ENCODE peak calls at places on chromosomes 4 and X, in four cellular contexts. Q is lower lobe of right lung, U is choroid plexus epithelial cell, C is cardiac fibroblast. T is an unnamed sample.

GRCh38 chrX:9420513-9420912 is 44.3 kb upstream of the TBL1X start:
- DNase-seq in Q (no peak), U (peak), C (no peak), T (no peak)

GRCh38 chr4:73702796-73703287 is 37.5 kb upstream of the CXCL8 start:
- DNase-seq in Q (no peak), U (no peak), C (peak), T (no peak)

GRCh38 chr4:122920473-122920872 is 1.9 kb downstream of the NUDT6 start:
- DNase-seq in Q (no peak), U (no peak), C (no peak), T (no peak)

GRCh38 chr4:149584703-149585102 is 230.9 kb downstream of the IQCM start:
- DNase-seq in Q (no peak), U (no peak), C (no peak), T (no peak)

GRCh38 chr4:117249333-117249732 is 164.0 kb upstream of the TRAM1L1 start:
- DNase-seq in Q (no peak), U (no peak), C (no peak), T (no peak)

GRCh38 chr4:142265536-142265935 is 580.6 kb downstream of the INPP4B start:
- DNase-seq in Q (no peak), U (peak), C (peak), T (no peak)

GRCh38 chrX:134932528-134933217 is 58.1 kb upstream of the SMIM10 start:
- DNase-seq in Q (no peak), U (peak), C (peak), T (no peak)

GRCh38 chr4:22766068-22766467 is 73.3 kb downstream of the GBA3 start:
- DNase-seq in Q (no peak), U (no peak), C (no peak), T (no peak)

GRCh38 chr4:126939401-126939800 is 693.4 kb upstream of the INTU start:
- DNase-seq in Q (no peak), U (peak), C (peak), T (no peak)

GRCh38 chr4:10403633-10404445 is 53.4 kb downstream of the ZNF518B start:
- DNase-seq in Q (no peak), U (peak), C (peak), T (no peak)

GRCh38 chrX:132375941-132376340 is 112.9 kb downstream of the MBNL3 start:
- DNase-seq in Q (no peak), U (peak), C (no peak), T (no peak)

GRCh38 chrX:84501798-84502628 is at the start of gene HDX:
- DNase-seq in Q (peak), U (peak), C (peak), T (peak)

GRCh38 chr4:150583287-150584197 is 1.6 kb downstream of the MAB21L2 start:
- DNase-seq in Q (peak), U (peak), C (peak), T (peak)

GRCh38 chrX:139739138-139739537 is 31.2 kb upstream of the MCF2 start:
- DNase-seq in Q (no peak), U (no peak), C (peak), T (no peak)

GRCh38 chrX:70998402-70999027 is 67.6 kb upstream of the SLC7A3 start:
- DNase-seq in Q (no peak), U (peak), C (peak), T (no peak)

GRCh38 chrX:145396612-145397011 is 149.3 kb downstream of the SPANXN1 start:
- DNase-seq in Q (no peak), U (no peak), C (no peak), T (no peak)

GRCh38 chr4:114019276-114019971 is 40.0 kb upstream of the ARSJ start:
- DNase-seq in Q (no peak), U (peak), C (peak), T (no peak)

GRCh38 chrX:48580662-48581061 is 6.4 kb downstream of the RBM3 start:
- DNase-seq in Q (no peak), U (no peak), C (no peak), T (no peak)

GRCh38 chr4:173319696-173320095 is 14.5 kb downstream of the HMGB2 start:
- DNase-seq in Q (no peak), U (peak), C (peak), T (no peak)

GRCh38 chr4:91025240-91026173 is 898.3 kb downstream of the CCSER1 start:
- DNase-seq in Q (no peak), U (no peak), C (no peak), T (no peak)

GRCh38 chr4:75908555-75908954 is 6.3 kb upstream of the PPEF2 start:
- DNase-seq in Q (no peak), U (peak), C (peak), T (no peak)

GRCh38 chr4:184376923-184377322 is 97.4 kb downstream of the IRF2 start:
- DNase-seq in Q (no peak), U (no peak), C (no peak), T (no peak)

GRCh38 chrX:15749642-15750610 is 11.9 kb downstream of the CA5B start:
- DNase-seq in Q (peak), U (no peak), C (peak), T (no peak)

GRCh38 chr4:37023504-37023903 is 221.0 kb upstream of the NWD2 start:
- DNase-seq in Q (no peak), U (no peak), C (no peak), T (no peak)

GRCh38 chr4:156547891-156548290 is 423.7 kb downstream of the PDGFC start:
- DNase-seq in Q (no peak), U (peak), C (peak), T (no peak)

GRCh38 chr4:38565271-38566199 is 98.5 kb upstream of the KLF3 start:
- DNase-seq in Q (no peak), U (peak), C (peak), T (peak)

GRCh38 chr4:507745-508512 is 8.9 kb downstream of the PIGG start:
- DNase-seq in Q (no peak), U (no peak), C (no peak), T (no peak)

GRCh38 chrX:30282527-30282926 is 26.7 kb downstream of the NR0B1 start:
- DNase-seq in Q (no peak), U (no peak), C (peak), T (no peak)

DNA sequence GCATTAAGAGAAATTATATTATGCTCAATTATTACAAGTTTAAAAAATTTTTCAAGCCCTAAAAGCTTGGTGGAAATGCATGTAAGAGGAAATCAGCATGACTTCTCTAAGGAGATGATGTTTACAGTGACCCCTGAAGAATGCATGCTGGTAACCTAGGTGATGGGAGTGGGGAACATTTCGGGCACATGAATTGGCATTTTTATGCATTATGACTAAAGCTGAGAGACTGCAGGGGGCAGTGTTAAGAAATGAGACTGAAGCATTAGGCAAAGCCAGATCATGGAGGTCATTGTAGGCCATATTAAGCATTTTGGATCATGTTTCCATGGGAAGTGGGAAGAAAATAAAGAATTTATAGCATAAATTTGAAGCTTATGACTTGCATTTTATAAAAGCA is 421.3 kb downstream of the FAT4 start:
- DNase-seq in Q (no peak), U (peak), C (peak), T (no peak)
- TF ChIP-seq CTCF in Q (no peak), U (peak), C (peak), T (no peak)

GRCh38 chr4:163679189-163679588 is 184.7 kb downstream of the TMA16 start:
- DNase-seq in Q (no peak), U (peak), C (peak), T (no peak)
- TF ChIP-seq CTCF in Q (no peak), U (peak), C (no peak), T (no peak)

GRCh38 chrX:119292445-119292844 is 56.4 kb downstream of the PGRMC1 start:
- DNase-seq in Q (no peak), U (peak), C (no peak), T (no peak)
- TF ChIP-seq CTCF in Q (no peak), U (peak), C (no peak), T (no peak)

GRCh38 chr4:82776925-82777542 is 21.6 kb downstream of the SCD5 start:
- DNase-seq in Q (no peak), U (peak), C (no peak), T (no peak)

GRCh38 chr4:82782626-82783025 is 16.0 kb downstream of the SCD5 start:
- DNase-seq in Q (no peak), U (no peak), C (no peak), T (no peak)

GRCh38 chr4:82777857-82778525 is 20.6 kb downstream of the SCD5 start:
- DNase-seq in Q (no peak), U (no peak), C (no peak), T (no peak)

GRCh38 chr4:82779032-82779431 is 19.6 kb downstream of the SCD5 start:
- DNase-seq in Q (no peak), U (peak), C (no peak), T (no peak)

DNA sequence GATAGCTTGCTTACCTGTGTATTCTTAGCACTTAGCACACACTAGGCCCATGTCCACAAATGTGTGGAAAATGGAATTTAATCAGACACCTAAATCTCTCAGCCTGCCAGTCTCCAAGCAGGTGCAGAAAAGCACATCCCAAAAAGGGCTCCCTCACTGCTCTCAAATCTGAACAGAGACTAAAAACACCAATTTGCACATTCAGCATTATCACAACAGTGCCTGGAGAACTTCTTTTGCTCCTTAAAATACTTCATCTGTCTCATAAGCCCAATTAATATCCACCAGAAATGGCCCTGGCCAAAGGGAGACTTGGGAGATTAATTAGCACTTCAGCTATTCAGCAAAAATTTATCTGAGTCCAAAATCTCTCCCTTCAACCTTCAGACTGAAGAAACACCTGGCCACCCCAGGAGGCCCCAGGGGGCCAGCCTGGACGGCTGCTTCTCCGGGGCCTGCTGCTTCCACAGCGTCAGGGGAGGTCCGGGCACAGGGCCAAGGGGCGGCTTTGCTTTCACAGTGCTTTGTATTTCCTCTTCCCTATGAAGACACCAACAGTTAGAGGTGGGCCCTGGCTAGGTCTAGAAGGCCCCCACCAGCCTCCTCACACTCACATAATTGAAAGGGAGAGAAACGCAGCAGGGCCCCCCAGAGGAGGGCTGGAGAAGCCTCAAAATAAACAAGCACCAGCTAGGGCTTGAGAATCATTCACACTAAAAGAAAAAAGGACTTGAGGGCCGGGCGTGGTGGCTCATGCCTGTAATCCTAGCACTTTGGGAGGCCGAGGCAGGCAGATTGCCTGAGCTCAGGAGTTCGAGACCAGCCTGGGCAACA is 18.0 kb downstream of the SCD5 start:
- DNase-seq in Q (peak), U (peak), C (peak), T (peak)
- TF ChIP-seq CTCF in Q (no peak), U (peak), C (peak), T (no peak)

T was measured in right lobe of liver.